ENCODE peak calls at places on chromosome 4, in six cellular contexts. Y is uterus, E is H1, V is ovary, D is Peyer's patch, H is right lobe of liver. Q is an unnamed sample.

GRCh38 chr4:41215969-41216293 is 1.6 kb upstream of the APBB2 start:
- DNase-seq in D (no peak), V (no peak), Y (no peak), H (no peak), E (no peak), Q (no peak)

GRCh38 chr4:156638332-156638731 is 333.3 kb downstream of the PDGFC start:
- DNase-seq in Y (no peak), V (no peak), E (no peak), H (no peak), D (no peak), Q (no peak)

GRCh38 chr4:5611656-5612187 is 96.6 kb downstream of the EVC2 start:
- DNase-seq in Y (no peak), E (no peak), V (no peak), D (no peak), H (no peak), Q (no peak)

GRCh38 chr4:150769235-150769634 is 187.3 kb downstream of the MAB21L2 start:
- DNase-seq in E (no peak), D (no peak), V (no peak), H (no peak), Y (no peak), Q (no peak)

GRCh38 chr4:73864973-73865372 is 4.2 kb upstream of the CXCL1 start:
- DNase-seq in V (no peak), E (no peak), H (no peak), Y (no peak), D (no peak), Q (no peak)

GRCh38 chr4:154854362-154854761 is 73.3 kb downstream of the RBM46 start:
- DNase-seq in D (no peak), E (no peak), H (no peak), V (no peak), Y (no peak), Q (no peak)

GRCh38 chr4:3873446-3874415 is 107.5 kb downstream of the ADRA2C start:
- DNase-seq in Y (no peak), V (no peak), D (no peak), H (no peak), E (no peak), Q (no peak)

GRCh38 chr4:143438710-143439109 is 74.8 kb upstream of the SMARCA5 start:
- DNase-seq in E (no peak), Y (no peak), H (no peak), D (no peak), V (no peak), Q (no peak)

GRCh38 chr4:172042714-172043114 is 229.5 kb downstream of the GALNTL6 start:
- DNase-seq in E (no peak), D (no peak), H (no peak), V (no peak), Y (no peak), Q (no peak)

GRCh38 chr4:99811850-99812249 is 4.8 kb upstream of the DAPP1 start:
- DNase-seq in D (peak; percentile 37), V (no peak), H (no peak), Y (no peak), E (no peak), Q (no peak)

GRCh38 chr4:70746179-70746839 is 24.5 kb downstream of the RUFY3 start:
- DNase-seq in V (no peak), E (no peak), H (no peak), D (no peak), Y (no peak), Q (no peak)

GRCh38 chr4:37629713-37630112 is 56.5 kb downstream of the RELL1 start:
- DNase-seq in E (no peak), V (no peak), Y (no peak), H (no peak), D (no peak), Q (no peak)

GRCh38 chr4:37634180-37634579 is 52.0 kb downstream of the RELL1 start:
- DNase-seq in E (no peak), V (no peak), H (no peak), D (no peak), Y (no peak), Q (no peak)

GRCh38 chr4:37635155-37635554 is 51.0 kb downstream of the RELL1 start:
- DNase-seq in D (no peak), Y (no peak), E (no peak), V (no peak), H (no peak), Q (no peak)

GRCh38 chr4:37631551-37631950 is 54.6 kb downstream of the RELL1 start:
- DNase-seq in Y (peak; percentile 69), H (no peak), E (no peak), V (peak; percentile 86), D (no peak), Q (peak; percentile 57)

DNA sequence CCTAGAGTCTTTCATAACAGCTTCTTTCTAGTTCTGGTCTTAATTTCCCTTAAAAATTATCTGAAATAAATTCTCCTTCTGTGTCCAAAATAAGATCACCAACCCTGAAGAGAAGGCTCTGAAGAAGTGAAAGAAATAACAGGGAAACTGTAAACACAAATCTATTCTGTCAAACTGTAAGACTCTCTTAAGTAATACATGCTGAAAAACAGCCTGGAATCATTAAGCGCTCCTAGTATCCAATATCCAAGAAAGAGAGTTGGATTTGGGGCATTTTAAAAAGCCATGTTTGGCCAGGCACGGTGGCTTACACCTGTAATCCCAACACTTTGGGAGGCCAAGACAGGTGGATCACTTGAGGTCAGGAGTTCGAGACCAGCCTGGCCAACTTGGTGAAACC is 53.3 kb downstream of the RELL1 start:
- DNase-seq in Y (no peak), D (no peak), H (no peak), V (no peak), E (no peak), Q (no peak)
- H3K4me3 ChIP-seq in Y (no peak overlapping the region), D (no peak overlapping the region), H (no peak overlapping the region), V (no peak overlapping the region), E (no peak overlapping the region), Q (no peak overlapping the region)

GRCh38 chr4:1463927-1464540 is 57.8 kb upstream of the NKX1-1 start:
- DNase-seq in E (no peak), H (no peak), D (no peak), V (no peak), Y (no peak), Q (no peak)
- H3K4me1 ChIP-seq in E (peaks cover 12% of the 10 kb centered on the region), H (no peaks in the 10 kb centered on the region), D (no peaks in the 10 kb centered on the region), V (no peaks in the 10 kb centered on the region), Y (no peaks in the 10 kb centered on the region), Q (no peaks in the 10 kb centered on the region)

GRCh38 chr4:13484045-13484748 is at the start of gene RAB28:
- DNase-seq in E (peak; percentile 58), H (peak; percentile 97), Y (peak; percentile 94), D (peak; percentile 92), V (peak; percentile 94), Q (peak; percentile 89)
- TF ChIP-seq POLR2A in E (no peak), H (peak; percentile 53), Y (peak; percentile 34), D (peak; percentile 54), V (peak; percentile 61), Q (no peak)

DNA sequence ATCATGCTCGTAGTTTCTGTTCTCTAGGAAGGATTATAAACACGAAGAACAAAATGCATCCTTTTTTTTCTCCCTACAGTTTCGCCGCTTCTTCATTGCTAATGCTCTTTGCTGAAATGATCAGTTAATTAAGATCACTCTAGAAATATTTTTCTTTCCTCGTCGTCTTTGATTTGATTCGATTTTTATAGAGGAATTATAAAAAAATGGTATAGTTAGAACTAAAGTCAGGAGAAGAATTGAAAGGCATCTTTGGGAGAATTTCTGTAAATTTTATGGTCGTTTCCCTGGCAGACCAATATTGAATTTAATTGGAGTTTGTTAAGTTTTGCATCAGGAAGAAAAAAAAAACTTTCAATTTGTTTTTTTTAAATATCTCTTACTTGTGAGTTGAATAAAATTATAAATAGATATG is 1.1 kb upstream of the NKX3-2 start:
- DNase-seq in Y (no peak), H (no peak), D (no peak), V (no peak), E (no peak), Q (no peak)
- H3K4me3 ChIP-seq in Y (no peak overlapping the region), H (no peak overlapping the region), D (no peak overlapping the region), V (peak overlapping the region; percentile 42), E (no peak overlapping the region), Q (peak overlapping the region; percentile 53)

GRCh38 chr4:1242506-1243450 is 6.2 kb downstream of the CTBP1 start:
- DNase-seq in V (peak; percentile 6), D (no peak), H (no peak), Y (no peak), E (no peak), Q (no peak)

GRCh38 chr4:1240721-1241465 is 8.0 kb downstream of the CTBP1 start:
- DNase-seq in V (no peak), D (no peak), H (peak; percentile 46), Y (peak; percentile 12), E (no peak), Q (no peak)

GRCh38 chr4:1241936-1242505 is 6.9 kb downstream of the CTBP1 start:
- DNase-seq in H (no peak), E (no peak), D (no peak), Y (no peak), V (peak; percentile 5), Q (no peak)

GRCh38 chr4:1239949-1240305 is 9.0 kb downstream of the CTBP1 start:
- DNase-seq in E (no peak), V (no peak), H (no peak), Y (no peak), D (no peak), Q (no peak)

DNA sequence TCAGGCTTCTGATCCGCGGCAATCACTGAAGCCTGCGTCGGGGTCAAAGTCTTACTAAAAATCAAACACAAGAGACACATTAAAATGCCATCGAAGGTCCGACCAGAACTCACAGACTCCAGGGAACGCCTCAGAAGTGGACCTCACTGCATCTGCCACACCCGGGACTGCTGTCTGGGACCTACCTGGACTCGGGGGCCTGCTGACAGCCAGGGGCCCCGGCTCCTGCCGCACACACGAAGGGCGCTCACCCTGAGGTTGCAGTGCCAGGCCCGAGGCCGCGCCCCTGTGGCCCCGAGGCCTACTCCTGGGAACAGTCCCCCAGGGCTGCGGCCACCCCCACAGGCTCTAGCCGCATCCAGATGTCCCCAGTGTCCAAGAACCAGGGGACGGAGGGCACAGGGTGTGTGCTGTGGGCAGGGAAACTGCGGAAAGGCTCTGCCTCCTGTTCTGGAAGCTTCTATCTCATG is 7.4 kb downstream of the CTBP1 start:
- DNase-seq in V (peak; percentile 7), D (no peak), Y (no peak), E (no peak), H (peak; percentile 41), Q (no peak)
- H3K4me1 ChIP-seq in V (peaks cover 30% of the 10 kb centered on the region), D (peaks cover 56% of the 10 kb centered on the region), Y (peaks cover 37% of the 10 kb centered on the region), E (no peaks in the 10 kb centered on the region), H (peaks cover 48% of the 10 kb centered on the region), Q (peaks cover 21% of the 10 kb centered on the region)

GRCh38 chr4:121869841-121870822 is at the start of gene BBS7:
- DNase-seq in D (peak; percentile 99), E (peak; percentile 94), V (peak; percentile 98), H (peak; percentile 97), Y (peak; percentile 99), Q (peak; percentile 92)
- TF ChIP-seq POLR2A in D (peak; percentile 74), E (peak; percentile 91), V (peak; percentile 91), H (peak; percentile 36), Y (peak; percentile 87), Q (peak; percentile 48)

Q was measured in breast epithelium.